ENCODE peak calls at places on chromosomes 6 and 20, in four cellular contexts. One of them, this sample, is unnamed.

GRCh38 chr6:105459049-105459448 is 56.2 kb upstream of the PREP start:
- DNase-seq in retina: no peak
- DNase-seq in NCI-H345: no peak
- DNase-seq in HT1080: peak; percentile 46
- DNase-seq in this sample: no peak

GRCh38 chr20:5430670-5431069 is 113.9 kb upstream of the PROKR2 start:
- DNase-seq in retina: no peak
- DNase-seq in NCI-H345: no peak
- DNase-seq in HT1080: no peak
- DNase-seq in this sample: no peak

GRCh38 chr6:31652925-31653724 is 664 bp upstream of the BAG6 start:
- DNase-seq in retina: peak; percentile 100
- DNase-seq in NCI-H345: peak; percentile 96
- DNase-seq in HT1080: peak; percentile 92
- DNase-seq in this sample: no peak

GRCh38 chr6:298233-299049 is 6.2 kb downstream of the DUSP22 start:
- DNase-seq in retina: no peak
- DNase-seq in NCI-H345: no peak
- DNase-seq in HT1080: no peak
- DNase-seq in this sample: no peak

GRCh38 chr6:160192840-160193239 is 65.8 kb downstream of the SLC22A2 start:
- DNase-seq in retina: no peak
- DNase-seq in NCI-H345: no peak
- DNase-seq in HT1080: no peak
- DNase-seq in this sample: no peak

GRCh38 chr6:34457747-34458462 is 8.0 kb upstream of the PACSIN1 start:
- DNase-seq in retina: no peak
- DNase-seq in NCI-H345: no peak
- DNase-seq in HT1080: no peak
- DNase-seq in this sample: no peak

GRCh38 chr6:124203106-124203811 is 399.6 kb downstream of the NKAIN2 start:
- DNase-seq in retina: no peak
- DNase-seq in NCI-H345: no peak
- DNase-seq in HT1080: peak; percentile 66
- DNase-seq in this sample: no peak

GRCh38 chr6:43943781-43944250 is 173.8 kb downstream of the VEGFA start:
- DNase-seq in retina: no peak
- DNase-seq in NCI-H345: no peak
- DNase-seq in HT1080: peak; percentile 79
- DNase-seq in this sample: no peak

GRCh38 chr6:16007146-16007545 is 121.7 kb upstream of the MYLIP start:
- DNase-seq in retina: no peak
- DNase-seq in NCI-H345: no peak
- DNase-seq in HT1080: no peak
- DNase-seq in this sample: no peak

GRCh38 chr6:3797231-3798200 is 46.0 kb upstream of the PXDC1 start:
- DNase-seq in retina: no peak
- DNase-seq in NCI-H345: no peak
- DNase-seq in HT1080: peak; percentile 84
- DNase-seq in this sample: no peak

GRCh38 chr20:38304845-38305447 is 990 bp downstream of the BPI start:
- DNase-seq in retina: no peak
- DNase-seq in NCI-H345: no peak
- DNase-seq in HT1080: no peak
- DNase-seq in this sample: no peak

GRCh38 chr6:11675610-11676009 is 103.0 kb downstream of the ADTRP start:
- DNase-seq in retina: no peak
- DNase-seq in NCI-H345: no peak
- DNase-seq in HT1080: peak; percentile 41
- DNase-seq in this sample: no peak

GRCh38 chr6:9121551-9121950 is 686.2 kb upstream of the SLC35B3 start:
- DNase-seq in retina: no peak
- DNase-seq in NCI-H345: no peak
- DNase-seq in HT1080: no peak
- DNase-seq in this sample: no peak

GRCh38 chr6:31356216-31356945 is 598 bp downstream of the HLA-B start:
- DNase-seq in retina: no peak
- DNase-seq in NCI-H345: no peak
- DNase-seq in HT1080: no peak
- DNase-seq in this sample: no peak

GRCh38 chr6:110398778-110399177 is 16.6 kb downstream of the DDO start:
- DNase-seq in retina: no peak
- DNase-seq in NCI-H345: no peak
- DNase-seq in HT1080: peak; percentile 56
- DNase-seq in this sample: no peak

GRCh38 chr20:46945465-46945864 is 50.8 kb downstream of the EYA2 start:
- DNase-seq in retina: peak; percentile 45
- DNase-seq in NCI-H345: no peak
- DNase-seq in HT1080: no peak
- DNase-seq in this sample: no peak

GRCh38 chr6:150596439-150596838 is 3.2 kb upstream of the PLEKHG1 start:
- DNase-seq in retina: no peak
- DNase-seq in NCI-H345: no peak
- DNase-seq in HT1080: no peak
- DNase-seq in this sample: no peak

GRCh38 chr6:6781172-6781876 is 192.8 kb downstream of the LY86 start:
- DNase-seq in retina: no peak
- DNase-seq in NCI-H345: no peak
- DNase-seq in HT1080: peak; percentile 91
- DNase-seq in this sample: no peak

GRCh38 chr6:2563635-2564034 is 187.1 kb downstream of the MYLK4 start:
- DNase-seq in retina: no peak
- DNase-seq in NCI-H345: no peak
- DNase-seq in HT1080: peak; percentile 10
- DNase-seq in this sample: no peak

GRCh38 chr20:43824699-43825402 is 89.8 kb upstream of the TOX2 start:
- DNase-seq in retina: peak; percentile 86
- DNase-seq in NCI-H345: peak; percentile 17
- DNase-seq in HT1080: peak; percentile 21
- DNase-seq in this sample: peak; percentile 60

GRCh38 chr20:51487076-51487475 is 55.4 kb downstream of the NFATC2 start:
- DNase-seq in retina: no peak
- DNase-seq in NCI-H345: no peak
- DNase-seq in HT1080: no peak
- DNase-seq in this sample: no peak

GRCh38 chr6:132715204-132715603 is 1.3 kb upstream of the VNN1 start:
- DNase-seq in retina: peak; percentile 12
- DNase-seq in NCI-H345: no peak
- DNase-seq in HT1080: peak; percentile 67
- DNase-seq in this sample: no peak

GRCh38 chr6:41675176-41675767 is 37.0 kb downstream of the MDFI start:
- DNase-seq in retina: peak; percentile 66
- DNase-seq in NCI-H345: no peak
- DNase-seq in HT1080: no peak
- DNase-seq in this sample: no peak